ENCODE peak calls at places on chromosome 4, in nine cellular contexts. One of them, this sample, is unnamed. For H3K4me1, the result is how much of the 10 kb centered on the place peaks cover.

GRCh38 chr4:170124391-170124790 is 34.6 kb upstream of the AADAT start:
- DNase-seq in hepatocyte: no peak
- DNase-seq in mammary epithelial cell: no peak
- DNase-seq in tibial artery: no peak
- DNase-seq in CD8-positive, alpha-beta T cell: no peak
- DNase-seq in heart left ventricle: no peak
- DNase-seq in small intestine: no peak
- DNase-seq in left ventricle myocardium inferior: no peak
- DNase-seq in mesenchymal stem cell: no peak
- DNase-seq in this sample: no peak

GRCh38 chr4:66524778-66525177 is 854.5 kb upstream of the EPHA5 start:
- DNase-seq in mesenchymal stem cell: no peak
- DNase-seq in tibial artery: no peak
- DNase-seq in hepatocyte: no peak
- DNase-seq in heart left ventricle: no peak
- DNase-seq in small intestine: no peak
- DNase-seq in left ventricle myocardium inferior: no peak
- DNase-seq in mammary epithelial cell: no peak
- DNase-seq in CD8-positive, alpha-beta T cell: no peak
- DNase-seq in this sample: no peak

GRCh38 chr4:39792128-39792527 is 94.2 kb downstream of the UBE2K start:
- DNase-seq in tibial artery: no peak
- DNase-seq in heart left ventricle: no peak
- DNase-seq in mesenchymal stem cell: no peak
- DNase-seq in small intestine: no peak
- DNase-seq in CD8-positive, alpha-beta T cell: no peak
- DNase-seq in mammary epithelial cell: no peak
- DNase-seq in hepatocyte: no peak
- DNase-seq in left ventricle myocardium inferior: no peak
- DNase-seq in this sample: no peak

GRCh38 chr4:7800996-7801395 is 138.7 kb downstream of the AFAP1 start:
- DNase-seq in heart left ventricle: no peak
- DNase-seq in mammary epithelial cell: no peak
- DNase-seq in tibial artery: no peak
- DNase-seq in small intestine: no peak
- DNase-seq in hepatocyte: no peak
- DNase-seq in CD8-positive, alpha-beta T cell: no peak
- DNase-seq in mesenchymal stem cell: no peak
- DNase-seq in left ventricle myocardium inferior: no peak
- DNase-seq in this sample: no peak

GRCh38 chr4:23861897-23862296 is 27.9 kb downstream of the PPARGC1A start:
- DNase-seq in mammary epithelial cell: no peak
- DNase-seq in mesenchymal stem cell: peak
- DNase-seq in CD8-positive, alpha-beta T cell: no peak
- DNase-seq in small intestine: no peak
- DNase-seq in heart left ventricle: no peak
- DNase-seq in hepatocyte: no peak
- DNase-seq in tibial artery: no peak
- DNase-seq in left ventricle myocardium inferior: no peak
- DNase-seq in this sample: no peak

GRCh38 chr4:163568835-163569234 is 74.3 kb downstream of the TMA16 start:
- DNase-seq in mesenchymal stem cell: no peak
- DNase-seq in small intestine: no peak
- DNase-seq in hepatocyte: no peak
- DNase-seq in CD8-positive, alpha-beta T cell: no peak
- DNase-seq in tibial artery: no peak
- DNase-seq in left ventricle myocardium inferior: no peak
- DNase-seq in heart left ventricle: no peak
- DNase-seq in mammary epithelial cell: no peak
- DNase-seq in this sample: no peak

GRCh38 chr4:54902261-54902660 is 223.1 kb downstream of the KDR start:
- DNase-seq in heart left ventricle: no peak
- DNase-seq in small intestine: no peak
- DNase-seq in tibial artery: no peak
- DNase-seq in hepatocyte: no peak
- DNase-seq in mammary epithelial cell: peak
- DNase-seq in left ventricle myocardium inferior: no peak
- DNase-seq in CD8-positive, alpha-beta T cell: no peak
- DNase-seq in mesenchymal stem cell: no peak
- DNase-seq in this sample: no peak

GRCh38 chr4:138007572-138007971 is 234.6 kb downstream of the SLC7A11 start:
- DNase-seq in left ventricle myocardium inferior: no peak
- DNase-seq in tibial artery: no peak
- DNase-seq in heart left ventricle: no peak
- DNase-seq in mammary epithelial cell: peak
- DNase-seq in CD8-positive, alpha-beta T cell: no peak
- DNase-seq in mesenchymal stem cell: peak
- DNase-seq in small intestine: no peak
- DNase-seq in hepatocyte: no peak
- DNase-seq in this sample: no peak

GRCh38 chr4:7377223-7377865 is 57.4 kb downstream of the PSAPL1 start:
- DNase-seq in hepatocyte: no peak
- DNase-seq in small intestine: no peak
- DNase-seq in left ventricle myocardium inferior: no peak
- DNase-seq in mesenchymal stem cell: no peak
- DNase-seq in heart left ventricle: no peak
- DNase-seq in tibial artery: no peak
- DNase-seq in mammary epithelial cell: no peak
- DNase-seq in CD8-positive, alpha-beta T cell: no peak
- DNase-seq in this sample: no peak

GRCh38 chr4:5940470-5941203 is 47.8 kb upstream of the CRMP1 start:
- DNase-seq in mesenchymal stem cell: peak
- DNase-seq in hepatocyte: no peak
- DNase-seq in left ventricle myocardium inferior: no peak
- DNase-seq in small intestine: no peak
- DNase-seq in CD8-positive, alpha-beta T cell: no peak
- DNase-seq in mammary epithelial cell: no peak
- DNase-seq in tibial artery: no peak
- DNase-seq in heart left ventricle: no peak
- DNase-seq in this sample: no peak

GRCh38 chr4:100982345-100982744 is 365.0 kb downstream of the PPP3CA start:
- DNase-seq in small intestine: no peak
- DNase-seq in hepatocyte: no peak
- DNase-seq in left ventricle myocardium inferior: no peak
- DNase-seq in mammary epithelial cell: peak
- DNase-seq in tibial artery: no peak
- DNase-seq in mesenchymal stem cell: peak
- DNase-seq in CD8-positive, alpha-beta T cell: no peak
- DNase-seq in heart left ventricle: no peak
- DNase-seq in this sample: no peak

GRCh38 chr4:147782087-147782781 is 50.3 kb downstream of the ARHGAP10 start:
- DNase-seq in mesenchymal stem cell: peak
- DNase-seq in CD8-positive, alpha-beta T cell: no peak
- DNase-seq in hepatocyte: peak
- DNase-seq in small intestine: no peak
- DNase-seq in heart left ventricle: no peak
- DNase-seq in mammary epithelial cell: no peak
- DNase-seq in tibial artery: no peak
- DNase-seq in left ventricle myocardium inferior: no peak
- DNase-seq in this sample: no peak

GRCh38 chr4:128802680-128803628 is 6.5 kb upstream of the JADE1 start:
- DNase-seq in mammary epithelial cell: no peak
- DNase-seq in mesenchymal stem cell: no peak
- DNase-seq in small intestine: no peak
- DNase-seq in CD8-positive, alpha-beta T cell: no peak
- DNase-seq in heart left ventricle: no peak
- DNase-seq in hepatocyte: no peak
- DNase-seq in tibial artery: no peak
- DNase-seq in left ventricle myocardium inferior: no peak
- DNase-seq in this sample: no peak

GRCh38 chr4:151013491-151013890 is 1.6 kb downstream of the LRBA start:
- DNase-seq in left ventricle myocardium inferior: no peak
- DNase-seq in mesenchymal stem cell: no peak
- DNase-seq in hepatocyte: no peak
- DNase-seq in mammary epithelial cell: no peak
- DNase-seq in tibial artery: no peak
- DNase-seq in CD8-positive, alpha-beta T cell: no peak
- DNase-seq in heart left ventricle: no peak
- DNase-seq in small intestine: no peak
- DNase-seq in this sample: no peak

GRCh38 chr4:151013944-151014343 is 1.1 kb downstream of the LRBA start:
- DNase-seq in left ventricle myocardium inferior: no peak
- DNase-seq in hepatocyte: no peak
- DNase-seq in heart left ventricle: no peak
- DNase-seq in mesenchymal stem cell: no peak
- DNase-seq in tibial artery: no peak
- DNase-seq in small intestine: peak
- DNase-seq in mammary epithelial cell: no peak
- DNase-seq in CD8-positive, alpha-beta T cell: no peak
- DNase-seq in this sample: no peak

GRCh38 chr4:151014521-151015457 is at the start of gene LRBA:
- DNase-seq in hepatocyte: peak
- DNase-seq in heart left ventricle: peak
- DNase-seq in mammary epithelial cell: peak
- DNase-seq in CD8-positive, alpha-beta T cell: peak
- DNase-seq in mesenchymal stem cell: peak
- DNase-seq in small intestine: peak
- DNase-seq in tibial artery: peak
- DNase-seq in left ventricle myocardium inferior: peak
- DNase-seq in this sample: peak

GRCh38 chr4:151012376-151012775 is 2.7 kb downstream of the LRBA start:
- DNase-seq in CD8-positive, alpha-beta T cell: no peak
- DNase-seq in heart left ventricle: no peak
- DNase-seq in small intestine: no peak
- DNase-seq in tibial artery: no peak
- DNase-seq in mesenchymal stem cell: no peak
- DNase-seq in hepatocyte: no peak
- DNase-seq in mammary epithelial cell: no peak
- DNase-seq in left ventricle myocardium inferior: no peak
- DNase-seq in this sample: no peak

DNA sequence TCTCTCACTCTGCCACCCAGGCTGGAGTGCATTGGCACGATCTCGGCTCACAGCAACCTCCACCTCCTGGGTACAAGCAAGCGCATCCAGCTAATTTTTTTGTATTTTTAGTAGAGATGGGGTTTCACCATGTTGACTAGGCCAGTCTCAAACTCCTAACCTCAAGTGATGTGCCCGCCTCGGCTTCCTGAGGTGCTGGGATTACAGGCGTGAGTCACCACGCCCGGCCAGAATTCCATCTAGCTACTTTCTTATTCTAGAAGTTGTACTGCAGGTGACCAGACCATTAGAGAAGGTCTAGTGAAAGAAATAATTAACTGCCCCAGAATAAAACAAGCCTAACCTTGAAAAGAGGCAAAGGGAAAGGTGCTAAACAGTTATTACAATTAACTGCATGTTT is 2.2 kb downstream of the LRBA start:
- DNase-seq in mammary epithelial cell: peak
- DNase-seq in mesenchymal stem cell: no peak
- DNase-seq in hepatocyte: peak
- DNase-seq in tibial artery: no peak
- DNase-seq in small intestine: peak
- DNase-seq in CD8-positive, alpha-beta T cell: no peak
- DNase-seq in heart left ventricle: no peak
- DNase-seq in left ventricle myocardium inferior: no peak
- DNase-seq in this sample: no peak
- H3K4me3 ChIP-seq in mammary epithelial cell: peak
- H3K4me3 ChIP-seq in mesenchymal stem cell: no peak
- H3K4me3 ChIP-seq in hepatocyte: peak
- H3K4me3 ChIP-seq in tibial artery: no peak
- H3K4me3 ChIP-seq in small intestine: peak
- H3K4me3 ChIP-seq in CD8-positive, alpha-beta T cell: peak
- H3K4me3 ChIP-seq in heart left ventricle: peak
- H3K4me3 ChIP-seq in left ventricle myocardium inferior: peak
- H3K4me3 ChIP-seq in this sample: no peak

DNA sequence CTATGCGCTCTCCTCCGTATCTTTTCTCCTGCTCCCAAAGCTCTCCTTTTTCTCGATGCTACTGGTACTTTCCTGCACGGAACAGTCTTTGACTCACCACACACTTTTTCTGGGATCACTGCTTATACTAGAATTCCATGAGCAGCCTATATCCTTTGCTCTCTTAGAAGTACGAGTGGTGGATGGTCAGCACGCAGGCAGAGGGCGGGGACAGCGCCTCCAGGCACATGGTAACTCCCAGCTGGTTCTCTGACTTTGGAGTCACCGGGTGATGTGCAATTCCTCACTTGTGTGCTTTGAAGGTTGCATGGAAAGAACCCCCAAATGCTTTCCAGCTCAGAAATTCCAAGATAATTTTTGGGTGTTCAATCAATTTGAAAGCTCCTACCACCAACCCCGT is 56.0 kb downstream of the STX18 start:
- DNase-seq in mesenchymal stem cell: no peak
- DNase-seq in left ventricle myocardium inferior: no peak
- DNase-seq in CD8-positive, alpha-beta T cell: no peak
- DNase-seq in small intestine: no peak
- DNase-seq in heart left ventricle: no peak
- DNase-seq in mammary epithelial cell: no peak
- DNase-seq in tibial artery: no peak
- DNase-seq in hepatocyte: no peak
- DNase-seq in this sample: no peak
- H3K4me1 ChIP-seq in mesenchymal stem cell: under half
- H3K4me1 ChIP-seq in left ventricle myocardium inferior: under half
- H3K4me1 ChIP-seq in CD8-positive, alpha-beta T cell: under half
- H3K4me1 ChIP-seq in small intestine: under half
- H3K4me1 ChIP-seq in heart left ventricle: under half
- H3K4me1 ChIP-seq in mammary epithelial cell: under half
- H3K4me1 ChIP-seq in tibial artery: under half
- H3K4me1 ChIP-seq in hepatocyte: under half
- H3K4me1 ChIP-seq in this sample: under half

GRCh38 chr4:77220841-77221613 is 64.0 kb downstream of the CCNG2 start:
- DNase-seq in mammary epithelial cell: no peak
- DNase-seq in small intestine: no peak
- DNase-seq in hepatocyte: peak
- DNase-seq in left ventricle myocardium inferior: peak
- DNase-seq in heart left ventricle: peak
- DNase-seq in tibial artery: peak
- DNase-seq in CD8-positive, alpha-beta T cell: no peak
- DNase-seq in mesenchymal stem cell: no peak
- DNase-seq in this sample: peak
- H3K4me3 ChIP-seq in mammary epithelial cell: no peak
- H3K4me3 ChIP-seq in small intestine: no peak
- H3K4me3 ChIP-seq in hepatocyte: no peak
- H3K4me3 ChIP-seq in left ventricle myocardium inferior: no peak
- H3K4me3 ChIP-seq in heart left ventricle: no peak
- H3K4me3 ChIP-seq in tibial artery: no peak
- H3K4me3 ChIP-seq in CD8-positive, alpha-beta T cell: no peak
- H3K4me3 ChIP-seq in mesenchymal stem cell: no peak
- H3K4me3 ChIP-seq in this sample: no peak

DNA sequence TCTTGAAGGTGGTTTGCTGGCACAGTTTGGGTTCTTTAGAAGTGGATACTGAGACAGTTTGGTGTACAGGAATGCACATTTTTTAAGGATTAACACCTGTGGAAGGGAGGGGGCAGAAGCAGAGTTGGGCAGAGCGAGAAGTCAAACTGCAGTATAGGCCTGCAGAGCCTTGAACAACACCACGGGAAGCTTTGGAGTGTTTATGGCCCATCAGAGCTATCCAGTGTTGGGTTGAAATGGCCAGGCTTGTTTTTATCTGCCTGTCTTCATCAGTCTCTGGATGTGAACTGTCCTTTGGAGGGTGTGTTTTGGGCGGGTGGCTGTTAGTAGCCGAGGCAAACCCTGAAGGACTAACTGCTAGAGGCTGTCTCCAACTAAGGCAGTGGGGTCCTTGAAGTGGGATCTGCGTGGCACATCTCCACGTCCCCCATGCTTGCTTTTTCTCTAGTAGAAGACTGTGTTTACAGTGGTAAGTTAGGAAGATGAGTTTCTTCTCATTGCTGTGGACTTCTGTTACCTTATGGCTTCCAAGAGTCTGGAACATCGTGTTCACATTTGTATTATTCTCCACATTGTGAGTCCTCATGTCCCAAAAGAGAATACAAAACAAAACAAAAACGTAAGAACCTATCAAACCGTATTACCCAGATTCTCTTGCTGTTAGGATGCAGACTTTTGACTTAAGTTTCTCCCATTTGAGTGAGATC is 41.0 kb downstream of the TMEM131L start:
- DNase-seq in small intestine: no peak
- DNase-seq in hepatocyte: no peak
- DNase-seq in tibial artery: no peak
- DNase-seq in left ventricle myocardium inferior: no peak
- DNase-seq in heart left ventricle: no peak
- DNase-seq in mammary epithelial cell: no peak
- DNase-seq in CD8-positive, alpha-beta T cell: no peak
- DNase-seq in mesenchymal stem cell: no peak
- DNase-seq in this sample: no peak
- H3K4me1 ChIP-seq in small intestine: under half
- H3K4me1 ChIP-seq in hepatocyte: under half
- H3K4me1 ChIP-seq in tibial artery: half or more
- H3K4me1 ChIP-seq in left ventricle myocardium inferior: under half
- H3K4me1 ChIP-seq in heart left ventricle: under half
- H3K4me1 ChIP-seq in mammary epithelial cell: under half
- H3K4me1 ChIP-seq in CD8-positive, alpha-beta T cell: half or more
- H3K4me1 ChIP-seq in mesenchymal stem cell: under half
- H3K4me1 ChIP-seq in this sample: under half

This sample was measured in right atrium auricular region.